ENCODE peak calls at places on chromosomes 12 and 14, in eight cellular contexts. R is heart left ventricle, A is HEK293T, B is memory B cell, U is hippocampal formation, D is iris pigment epithelial cell, N is HT1080, O is small intestine. Q is an unnamed sample.

GRCh38 chr12:50024804-50025186 is 499 bp downstream of the RACGAP1 start:
- DNase-seq in N (no peak), R (no peak), D (peak), U (no peak), A (no peak), B (no peak), O (peak), Q (no peak)

GRCh38 chr12:107359382-107359781 is 266.0 kb upstream of the CRY1 start:
- DNase-seq in A (no peak), B (no peak), D (peak), U (no peak), N (peak), R (no peak), O (no peak), Q (no peak)

GRCh38 chr12:118052324-118053070 is 8.5 kb downstream of the WSB2 start:
- DNase-seq in N (peak), O (peak), A (no peak), D (peak), U (no peak), B (no peak), R (peak), Q (no peak)

GRCh38 chr12:3137268-3137761 is 60.1 kb downstream of the TSPAN9 start:
- DNase-seq in O (peak), D (no peak), A (no peak), B (no peak), U (no peak), N (peak), R (peak), Q (no peak)

GRCh38 chr12:68808388-68809189 is 612 bp downstream of the MDM2 start:
- DNase-seq in R (peak), D (peak), U (peak), O (peak), A (peak), N (peak), B (peak), Q (peak)

GRCh38 chr12:57128519-57129247 is 400 bp downstream of the LRP1 start:
- DNase-seq in U (no peak), N (no peak), B (no peak), R (no peak), D (no peak), A (no peak), O (no peak), Q (no peak)

GRCh38 chr12:110555509-110556406 is 27.4 kb downstream of the PPTC7 start:
- DNase-seq in R (no peak), B (no peak), U (no peak), N (peak), O (no peak), A (no peak), D (peak), Q (no peak)

GRCh38 chr12:121499929-121500793 is 80.7 kb downstream of the KDM2B start:
- DNase-seq in A (peak), N (peak), R (peak), D (peak), O (peak), B (peak), U (peak), Q (peak)

GRCh38 chr12:108349245-108349644 is 10.1 kb upstream of the CMKLR1 start:
- DNase-seq in B (no peak), A (no peak), U (no peak), O (no peak), D (peak), R (no peak), N (peak), Q (no peak)

GRCh38 chr14:73239463-73240241 is 2.3 kb downstream of the PAPLN start:
- DNase-seq in N (no peak), U (peak), A (no peak), O (no peak), D (peak), B (no peak), R (peak), Q (no peak)

GRCh38 chr12:64903738-64904137 is 79.3 kb downstream of the TBC1D30 start:
- DNase-seq in U (no peak), N (peak), R (no peak), A (no peak), B (no peak), O (no peak), D (peak), Q (no peak)

GRCh38 chr12:77062846-77063461 is 2.4 kb downstream of the E2F7 start:
- DNase-seq in U (no peak), N (peak), A (no peak), O (peak), B (peak), D (peak), R (no peak), Q (no peak)

GRCh38 chr14:75648066-75648838 is 12.4 kb downstream of the ERG28 start:
- DNase-seq in N (peak), B (no peak), O (no peak), D (peak), R (peak), A (no peak), U (no peak), Q (no peak)

GRCh38 chr12:31008241-31008711 is 65.4 kb upstream of the DDX11 start:
- DNase-seq in D (no peak), N (no peak), A (no peak), B (no peak), U (no peak), R (no peak), O (no peak), Q (no peak)

GRCh38 chr14:77037886-77038511 is 9.5 kb upstream of the IRF2BPL start:
- DNase-seq in R (no peak), D (peak), B (no peak), A (no peak), N (peak), O (no peak), U (no peak), Q (no peak)

GRCh38 chr12:71754461-71755145 is at the start of gene RAB21:
- DNase-seq in N (peak), R (peak), D (peak), U (peak), O (peak), B (peak), A (peak), Q (peak)

GRCh38 chr12:123070267-123071081 is 80.4 kb downstream of the PITPNM2 start:
- DNase-seq in O (no peak), R (no peak), D (no peak), N (peak), U (no peak), A (no peak), B (no peak), Q (no peak)

GRCh38 chr12:2306012-2306411 is 253.2 kb downstream of the CACNA1C start:
- DNase-seq in A (no peak), O (no peak), N (peak), U (no peak), D (peak), R (no peak), B (no peak), Q (no peak)

GRCh38 chr14:95356245-95356850 is 36.6 kb upstream of the CLMN start:
- DNase-seq in R (no peak), U (no peak), A (no peak), D (no peak), O (no peak), N (no peak), B (no peak), Q (no peak)

GRCh38 chr12:65643595-65644386 is 180.5 kb upstream of the HMGA2 start:
- DNase-seq in D (peak), B (no peak), O (no peak), A (no peak), N (peak), R (no peak), U (no peak), Q (no peak)

GRCh38 chr14:61710853-61711817 is 15.8 kb downstream of the HIF1A start:
- DNase-seq in U (no peak), R (no peak), O (no peak), B (no peak), D (no peak), N (no peak), A (no peak), Q (no peak)

GRCh38 chr14:90850487-90850886 is 34.3 kb upstream of the TTC7B start:
- DNase-seq in O (no peak), A (no peak), U (no peak), R (no peak), D (peak), B (no peak), N (peak), Q (no peak)

GRCh38 chr14:57979376-57980048 is 113.6 kb upstream of the SLC35F4 start:
- DNase-seq in O (no peak), U (no peak), A (no peak), B (no peak), N (no peak), D (no peak), R (no peak), Q (no peak)

GRCh38 chr14:96586921-96587822 is 85.0 kb downstream of the PAPOLA start:
- DNase-seq in R (no peak), U (no peak), O (no peak), D (no peak), N (no peak), A (no peak), B (no peak), Q (no peak)

Q was measured in stimulated activated naive B cell treated with anti-CD40 and anti-IgM and Interleukin-4, amounts not matched to agents 10 μg/mL and 1 μg/mL and 100 μg/mL, for 72 hours.